ENCODE peak calls at places on chromosome 4, in eight cellular contexts. I is psoas muscle, C is epithelial cell of esophagus, K is left lung, W is colonic mucosa, L is omental fat pad, G is hepatocyte, D is prostate gland. A is an unnamed sample.

GRCh38 chr4:4990857-4991540 is 28.3 kb downstream of the CYTL1 start:
- DNase-seq in I (peak; percentile 89), C (no peak), K (peak; percentile 69), W (peak; percentile 67), L (peak; percentile 57), G (peak; percentile 68), D (no peak), A (peak; percentile 39)

GRCh38 chr4:3045500-3045850 is 28.9 kb downstream of the HTT-AS start:
- DNase-seq in I (peak; percentile 38), C (no peak), K (peak; percentile 85), W (peak; percentile 38), L (no peak), G (no peak), D (no peak), A (peak; percentile 83)

GRCh38 chr4:113122066-113122465 is 72.6 kb downstream of the ANK2 start:
- DNase-seq in I (no peak), C (no peak), K (no peak), W (no peak), L (no peak), G (no peak), D (no peak), A (no peak)

GRCh38 chr4:155248002-155248896 is 39.8 kb downstream of the NPY2R start:
- DNase-seq in I (no peak), C (no peak), K (no peak), W (no peak), L (no peak), G (no peak), D (no peak), A (no peak)

GRCh38 chr4:155929833-155930232 is 23.8 kb downstream of the CTSO start:
- DNase-seq in I (no peak), C (no peak), K (no peak), W (no peak), L (no peak), G (no peak), D (no peak), A (no peak)

GRCh38 chr4:71006203-71006907 is 12.9 kb downstream of the DCK start:
- DNase-seq in I (no peak), C (no peak), K (no peak), W (no peak), L (no peak), G (no peak), D (no peak), A (no peak)

GRCh38 chr4:123676550-123677229 is 280.1 kb downstream of the SPRY1 start:
- DNase-seq in I (peak; percentile 24), C (peak; percentile 8), K (no peak), W (no peak), L (no peak), G (no peak), D (no peak), A (no peak)

GRCh38 chr4:120829113-120829831 is 93.3 kb downstream of the PRDM5 start:
- DNase-seq in I (no peak), C (no peak), K (no peak), W (no peak), L (no peak), G (no peak), D (no peak), A (no peak)

GRCh38 chr4:151184523-151185458 is 85.4 kb downstream of the RPS3A start:
- DNase-seq in I (no peak), C (peak; percentile 37), K (no peak), W (no peak), L (no peak), G (peak; percentile 60), D (no peak), A (no peak)

GRCh38 chr4:152014280-152014679 is 253.5 kb upstream of the GATB start:
- DNase-seq in I (no peak), C (no peak), K (no peak), W (no peak), L (no peak), G (no peak), D (no peak), A (no peak)

GRCh38 chr4:53974561-53974960 is 89.8 kb downstream of the CHIC2 start:
- DNase-seq in I (no peak), C (no peak), K (no peak), W (no peak), L (no peak), G (no peak), D (no peak), A (no peak)

GRCh38 chr4:109294006-109294405 is 8.5 kb downstream of the COL25A1 start:
- DNase-seq in I (no peak), C (no peak), K (no peak), W (no peak), L (no peak), G (peak; percentile 15), D (no peak), A (no peak)
- TF ChIP-seq CTCF in I (peak; percentile 19), C (peak; percentile 50), K (no peak), W (peak; percentile 25), L (no peak), G (peak; percentile 18), D (no peak), A (peak; percentile 18)

GRCh38 chr4:154120277-154120676 is 331.4 kb upstream of the SFRP2 start:
- DNase-seq in I (no peak), C (no peak), K (no peak), W (no peak), L (no peak), G (no peak), D (no peak), A (no peak)
- TF ChIP-seq CTCF in I (no peak), C (no peak), K (no peak), W (no peak), L (no peak), G (no peak), D (no peak), A (no peak)

GRCh38 chr4:66688674-66689073 is 856.6 kb downstream of the CENPC start:
- DNase-seq in I (no peak), C (peak; percentile 49), K (no peak), W (no peak), L (no peak), G (peak; percentile 27), D (no peak), A (no peak)
- TF ChIP-seq CTCF in I (no peak), C (peak; percentile 34), K (no peak), W (no peak), L (no peak), G (peak; percentile 63), D (no peak), A (no peak)

GRCh38 chr4:183636488-183636887 is 22.5 kb downstream of the RWDD4 start:
- DNase-seq in I (no peak), C (peak; percentile 23), K (no peak), W (no peak), L (no peak), G (peak; percentile 34), D (peak; percentile 40), A (no peak)
- TF ChIP-seq CTCF in I (no peak), C (no peak), K (no peak), W (no peak), L (no peak), G (peak; percentile 18), D (no peak), A (no peak)

DNA sequence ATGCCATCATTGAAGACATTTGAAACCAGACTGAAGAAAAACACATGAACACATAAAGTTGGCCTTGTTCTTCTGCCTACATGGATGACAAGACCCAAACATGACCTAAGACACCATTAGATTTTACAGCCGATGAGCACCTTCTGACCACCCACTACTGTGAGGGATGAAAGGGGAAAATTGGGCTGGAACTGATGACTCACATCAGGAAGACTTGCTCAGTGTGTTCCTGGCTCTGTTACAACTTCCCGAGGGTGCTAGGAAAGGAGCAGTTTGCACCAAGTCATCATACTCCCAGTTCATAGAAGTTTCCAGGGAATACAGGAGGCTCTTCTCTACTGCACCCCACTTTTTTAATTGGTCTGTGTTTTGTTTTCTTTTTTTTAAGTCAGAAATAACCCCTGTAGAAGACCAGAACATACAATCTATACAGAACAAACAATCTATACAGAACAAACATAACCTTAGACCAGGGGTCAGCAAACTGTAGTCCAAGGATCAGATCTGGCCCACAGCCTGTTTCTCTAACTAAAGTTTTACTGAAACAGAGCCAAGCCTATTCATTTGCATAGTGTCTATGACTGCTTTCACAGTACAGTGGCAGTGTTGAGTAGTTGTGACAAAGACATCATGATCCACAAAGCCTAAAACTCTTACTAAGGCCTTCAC is 25.3 kb downstream of the BTC start:
- DNase-seq in I (no peak), C (peak; percentile 76), K (no peak), W (peak; percentile 35), L (no peak), G (peak; percentile 45), D (no peak), A (no peak)
- TF ChIP-seq CTCF in I (no peak), C (no peak), K (no peak), W (no peak), L (no peak), G (no peak), D (no peak), A (no peak)

GRCh38 chr4:23614284-23614892 is 275.5 kb downstream of the PPARGC1A start:
- DNase-seq in I (no peak), C (peak; percentile 49), K (no peak), W (no peak), L (no peak), G (peak; percentile 57), D (no peak), A (no peak)
- TF ChIP-seq CTCF in I (no peak), C (peak; percentile 45), K (peak; percentile 16), W (no peak), L (no peak), G (peak; percentile 41), D (no peak), A (no peak)

A was measured in natural killer cell.